ENCODE peak calls at places on chromosome 1, in four cellular contexts. B is substantia nigra, M is heart left ventricle, C is fibroblast of lung. L is an unnamed sample.

GRCh38 chr1:19000065-19000464 is 43.6 kb upstream of the IFFO2 start:
- DNase-seq in B (no peak), C (peak), M (no peak), L (no peak)

GRCh38 chr1:218494000-218494399 is 148.9 kb downstream of the TGFB2 start:
- DNase-seq in B (no peak), C (no peak), M (no peak), L (no peak)

GRCh38 chr1:167819849-167820683 is 93.9 kb downstream of the ADCY10 start:
- DNase-seq in M (peak), C (peak), B (peak), L (peak)

GRCh38 chr1:37602750-37603694 is 7.3 kb upstream of the GNL2 start:
- DNase-seq in B (no peak), M (no peak), C (no peak), L (peak)

GRCh38 chr1:38045431-38046332 is 911 bp downstream of the POU3F1 start:
- DNase-seq in C (no peak), M (no peak), B (no peak), L (peak)

GRCh38 chr1:93692983-93693591 is 11.4 kb upstream of the BCAR3 start:
- DNase-seq in B (no peak), C (peak), M (no peak), L (peak)

GRCh38 chr1:207031632-207032258 is 811 bp downstream of the C1orf116 start:
- DNase-seq in C (no peak), B (no peak), M (no peak), L (no peak)

GRCh38 chr1:94540440-94541174 is 952 bp downstream of the F3 start:
- DNase-seq in M (no peak), C (no peak), B (no peak), L (no peak)

GRCh38 chr1:17874665-17875064 is 119.5 kb downstream of the ACTL8 start:
- DNase-seq in C (peak), M (no peak), B (no peak), L (peak)

GRCh38 chr1:26887125-26887524 is 3.0 kb downstream of the GPN2 start:
- DNase-seq in B (no peak), M (no peak), C (peak), L (peak)

GRCh38 chr1:217135569-217135915 is 412.3 kb upstream of the ESRRG start:
- DNase-seq in M (peak), B (no peak), C (peak), L (peak)

GRCh38 chr1:208228026-208228425 is 16.2 kb downstream of the PLXNA2 start:
- DNase-seq in M (no peak), C (no peak), B (no peak), L (no peak)
- H3K27ac ChIP-seq in M (peak), C (no peak), B (no peak), L (no peak)

GRCh38 chr1:82564338-82564737 is 763.6 kb downstream of the ADGRL2 start:
- DNase-seq in B (no peak), C (no peak), M (no peak), L (no peak)
- H3K27ac ChIP-seq in B (no peak), C (no peak), M (no peak), L (peak)

DNA sequence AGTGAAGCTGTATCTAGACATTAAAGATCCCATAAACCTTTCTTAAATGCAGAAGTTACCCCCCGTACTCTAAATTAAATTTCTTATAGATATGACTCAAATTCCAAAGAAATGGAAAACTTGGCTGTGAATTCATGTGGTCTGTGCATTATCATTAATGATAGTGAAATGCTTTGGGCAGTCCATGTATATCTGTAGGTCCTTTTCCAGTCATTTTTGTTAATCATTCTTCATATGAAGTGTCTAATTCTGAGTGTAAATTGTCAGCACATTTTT is 89.3 kb downstream of the RGL1 start:
- DNase-seq in C (no peak), B (no peak), M (no peak), L (no peak)
- H3K27ac ChIP-seq in C (no peak), B (no peak), M (no peak), L (no peak)

GRCh38 chr1:201883786-201884185 is 4.9 kb upstream of the SHISA4 start:
- DNase-seq in M (no peak), C (peak), B (no peak), L (peak)
- H3K27ac ChIP-seq in M (peak), C (no peak), B (no peak), L (peak)

GRCh38 chr1:39149509-39149908 is 55.0 kb upstream of the MACF1 start:
- DNase-seq in M (no peak), C (no peak), B (no peak), L (no peak)

GRCh38 chr1:39150779-39151178 is 53.7 kb upstream of the MACF1 start:
- DNase-seq in B (no peak), M (no peak), C (no peak), L (no peak)

GRCh38 chr1:39152923-39153322 is 51.6 kb upstream of the MACF1 start:
- DNase-seq in C (no peak), B (no peak), M (no peak), L (no peak)

GRCh38 chr1:39148942-39149341 is 55.6 kb upstream of the MACF1 start:
- DNase-seq in C (no peak), B (no peak), M (no peak), L (no peak)

DNA sequence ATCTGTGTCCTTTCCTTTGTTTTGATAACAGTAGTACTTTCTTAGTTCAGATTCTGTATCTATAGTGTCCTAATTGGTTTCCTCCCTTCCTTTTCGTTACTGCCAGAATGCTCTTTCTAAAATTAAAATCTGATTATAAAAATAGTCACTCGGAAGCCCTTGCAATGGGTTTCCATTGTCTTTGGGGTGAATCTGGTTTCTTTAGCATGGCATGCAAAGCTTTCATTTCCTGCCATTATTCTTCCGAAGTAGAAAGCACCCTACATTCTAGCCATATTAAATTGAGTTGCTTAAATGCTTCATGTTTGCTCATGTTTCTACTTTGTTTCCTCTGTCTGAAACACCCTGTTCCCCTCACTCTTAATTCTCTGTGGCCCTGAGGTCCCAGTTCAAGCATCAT is 53.2 kb upstream of the MACF1 start:
- DNase-seq in B (no peak), C (no peak), M (no peak), L (no peak)
- H3K27ac ChIP-seq in B (no peak), C (no peak), M (no peak), L (no peak)

GRCh38 chr1:203291201-203292096 is 13.9 kb upstream of the BTG2 start:
- DNase-seq in B (peak), M (no peak), C (no peak), L (peak)
- H3K27ac ChIP-seq in B (peak), M (peak), C (no peak), L (no peak)

GRCh38 chr1:25544243-25544764 is 898 bp downstream of the LDLRAP1 start:
- DNase-seq in B (no peak), C (no peak), M (no peak), L (no peak)

GRCh38 chr1:25541889-25542658 is 1.3 kb upstream of the LDLRAP1 start:
- DNase-seq in B (no peak), M (no peak), C (no peak), L (no peak)

GRCh38 chr1:25541425-25541824 is 2.0 kb upstream of the LDLRAP1 start:
- DNase-seq in M (no peak), B (no peak), C (no peak), L (no peak)

GRCh38 chr1:25543425-25544242 is at the start of gene LDLRAP1:
- DNase-seq in B (peak), C (peak), M (peak), L (peak)

GRCh38 chr1:25543106-25543424 is 341 bp upstream of the LDLRAP1 start:
- DNase-seq in C (no peak), M (no peak), B (no peak), L (no peak)
- H3K27ac ChIP-seq in C (no peak), M (peak), B (peak), L (no peak)